ENCODE peak calls at places on chromosomes 13 and 19, in eight cellular contexts. One of them, this sample, is unnamed. For H3K9me3, the result is how much of the 10 kb centered on the place peaks cover.

GRCh38 chr19:43525836-43526771 is 897 bp downstream of the ETHE1 start:
- DNase-seq in cardiac muscle cell: no peak
- DNase-seq in CD8-positive, alpha-beta T cell: no peak
- DNase-seq in body of pancreas: peak
- DNase-seq in Peyer's patch: peak
- DNase-seq in BE2C: no peak
- DNase-seq in mucosa of descending colon: peak
- DNase-seq in upper lobe of right lung: no peak
- DNase-seq in this sample: peak

GRCh38 chr19:11887247-11887617 is 350 bp upstream of the ZNF69 start:
- DNase-seq in BE2C: no peak
- DNase-seq in cardiac muscle cell: no peak
- DNase-seq in Peyer's patch: no peak
- DNase-seq in CD8-positive, alpha-beta T cell: no peak
- DNase-seq in mucosa of descending colon: no peak
- DNase-seq in body of pancreas: no peak
- DNase-seq in upper lobe of right lung: no peak
- DNase-seq in this sample: no peak

GRCh38 chr19:3659746-3660112 is 33.1 kb upstream of the CACTIN start:
- DNase-seq in BE2C: no peak
- DNase-seq in upper lobe of right lung: no peak
- DNase-seq in CD8-positive, alpha-beta T cell: no peak
- DNase-seq in cardiac muscle cell: no peak
- DNase-seq in Peyer's patch: no peak
- DNase-seq in body of pancreas: no peak
- DNase-seq in mucosa of descending colon: no peak
- DNase-seq in this sample: no peak

GRCh38 chr19:54188224-54188871 is 1.0 kb downstream of the MBOAT7 start:
- DNase-seq in Peyer's patch: peak
- DNase-seq in upper lobe of right lung: peak
- DNase-seq in CD8-positive, alpha-beta T cell: peak
- DNase-seq in mucosa of descending colon: peak
- DNase-seq in body of pancreas: no peak
- DNase-seq in BE2C: no peak
- DNase-seq in cardiac muscle cell: peak
- DNase-seq in this sample: no peak

GRCh38 chr19:11377756-11378155 is 3.3 kb downstream of the SWSAP1 start:
- DNase-seq in CD8-positive, alpha-beta T cell: no peak
- DNase-seq in body of pancreas: no peak
- DNase-seq in upper lobe of right lung: no peak
- DNase-seq in Peyer's patch: no peak
- DNase-seq in cardiac muscle cell: no peak
- DNase-seq in BE2C: no peak
- DNase-seq in mucosa of descending colon: no peak
- DNase-seq in this sample: no peak

GRCh38 chr13:20074956-20075355 is 85.9 kb downstream of the GJA3 start:
- DNase-seq in Peyer's patch: no peak
- DNase-seq in BE2C: no peak
- DNase-seq in mucosa of descending colon: no peak
- DNase-seq in CD8-positive, alpha-beta T cell: no peak
- DNase-seq in cardiac muscle cell: no peak
- DNase-seq in upper lobe of right lung: no peak
- DNase-seq in body of pancreas: no peak
- DNase-seq in this sample: no peak

GRCh38 chr19:56350416-56351045 is 35.9 kb upstream of the ZSCAN5A start:
- DNase-seq in Peyer's patch: peak
- DNase-seq in body of pancreas: peak
- DNase-seq in CD8-positive, alpha-beta T cell: peak
- DNase-seq in BE2C: peak
- DNase-seq in mucosa of descending colon: no peak
- DNase-seq in upper lobe of right lung: no peak
- DNase-seq in cardiac muscle cell: peak
- DNase-seq in this sample: peak

GRCh38 chr13:108926848-108927247 is 297.4 kb downstream of the MYO16 start:
- DNase-seq in upper lobe of right lung: no peak
- DNase-seq in mucosa of descending colon: no peak
- DNase-seq in Peyer's patch: no peak
- DNase-seq in BE2C: no peak
- DNase-seq in cardiac muscle cell: no peak
- DNase-seq in CD8-positive, alpha-beta T cell: no peak
- DNase-seq in body of pancreas: no peak
- DNase-seq in this sample: no peak

GRCh38 chr13:62357887-62358645 is 942.4 kb upstream of the PCDH20 start:
- DNase-seq in cardiac muscle cell: peak
- DNase-seq in body of pancreas: peak
- DNase-seq in mucosa of descending colon: no peak
- DNase-seq in upper lobe of right lung: no peak
- DNase-seq in Peyer's patch: no peak
- DNase-seq in CD8-positive, alpha-beta T cell: no peak
- DNase-seq in BE2C: peak
- DNase-seq in this sample: peak

GRCh38 chr13:108037348-108037747 is 178.0 kb downstream of the LIG4 start:
- DNase-seq in upper lobe of right lung: no peak
- DNase-seq in BE2C: no peak
- DNase-seq in mucosa of descending colon: no peak
- DNase-seq in Peyer's patch: no peak
- DNase-seq in CD8-positive, alpha-beta T cell: no peak
- DNase-seq in cardiac muscle cell: no peak
- DNase-seq in body of pancreas: no peak
- DNase-seq in this sample: no peak

GRCh38 chr13:26941345-26942174 is 181.0 kb upstream of the GPR12 start:
- DNase-seq in mucosa of descending colon: no peak
- DNase-seq in CD8-positive, alpha-beta T cell: no peak
- DNase-seq in upper lobe of right lung: no peak
- DNase-seq in Peyer's patch: no peak
- DNase-seq in BE2C: no peak
- DNase-seq in cardiac muscle cell: peak
- DNase-seq in body of pancreas: no peak
- DNase-seq in this sample: peak

GRCh38 chr13:61414136-61414535 is 1.5 kb downstream of the PCDH20 start:
- DNase-seq in cardiac muscle cell: no peak
- DNase-seq in body of pancreas: no peak
- DNase-seq in mucosa of descending colon: no peak
- DNase-seq in Peyer's patch: no peak
- DNase-seq in upper lobe of right lung: no peak
- DNase-seq in CD8-positive, alpha-beta T cell: no peak
- DNase-seq in BE2C: no peak
- DNase-seq in this sample: no peak

GRCh38 chr13:98990701-98991100 is 12.8 kb upstream of the DOCK9 start:
- DNase-seq in BE2C: no peak
- DNase-seq in Peyer's patch: no peak
- DNase-seq in body of pancreas: no peak
- DNase-seq in cardiac muscle cell: no peak
- DNase-seq in upper lobe of right lung: no peak
- DNase-seq in CD8-positive, alpha-beta T cell: no peak
- DNase-seq in mucosa of descending colon: no peak
- DNase-seq in this sample: no peak

GRCh38 chr13:105847532-105848295 is 687.7 kb downstream of the EFNB2 start:
- DNase-seq in BE2C: no peak
- DNase-seq in Peyer's patch: no peak
- DNase-seq in body of pancreas: no peak
- DNase-seq in cardiac muscle cell: peak
- DNase-seq in upper lobe of right lung: no peak
- DNase-seq in CD8-positive, alpha-beta T cell: no peak
- DNase-seq in mucosa of descending colon: no peak
- DNase-seq in this sample: no peak

GRCh38 chr19:10044390-10044789 is 31.1 kb downstream of the RDH8 start:
- DNase-seq in mucosa of descending colon: no peak
- DNase-seq in Peyer's patch: no peak
- DNase-seq in BE2C: no peak
- DNase-seq in upper lobe of right lung: no peak
- DNase-seq in body of pancreas: no peak
- DNase-seq in CD8-positive, alpha-beta T cell: no peak
- DNase-seq in cardiac muscle cell: no peak
- DNase-seq in this sample: no peak

GRCh38 chr19:13699786-13700185 is 64.5 kb upstream of the MRI1 start:
- DNase-seq in BE2C: no peak
- DNase-seq in CD8-positive, alpha-beta T cell: no peak
- DNase-seq in body of pancreas: no peak
- DNase-seq in Peyer's patch: no peak
- DNase-seq in upper lobe of right lung: no peak
- DNase-seq in mucosa of descending colon: no peak
- DNase-seq in cardiac muscle cell: no peak
- DNase-seq in this sample: no peak

GRCh38 chr19:16849168-16849567 is 20.0 kb downstream of the SIN3B start:
- DNase-seq in cardiac muscle cell: no peak
- DNase-seq in mucosa of descending colon: no peak
- DNase-seq in body of pancreas: no peak
- DNase-seq in upper lobe of right lung: no peak
- DNase-seq in Peyer's patch: no peak
- DNase-seq in CD8-positive, alpha-beta T cell: no peak
- DNase-seq in BE2C: no peak
- DNase-seq in this sample: no peak

GRCh38 chr19:1942078-1942933 is 1.3 kb downstream of the CSNK1G2 start:
- DNase-seq in BE2C: peak
- DNase-seq in upper lobe of right lung: peak
- DNase-seq in mucosa of descending colon: peak
- DNase-seq in body of pancreas: peak
- DNase-seq in cardiac muscle cell: peak
- DNase-seq in CD8-positive, alpha-beta T cell: peak
- DNase-seq in Peyer's patch: peak
- DNase-seq in this sample: peak

GRCh38 chr19:3516675-3517207 is 10.6 kb downstream of the FZR1 start:
- DNase-seq in mucosa of descending colon: peak
- DNase-seq in upper lobe of right lung: no peak
- DNase-seq in body of pancreas: peak
- DNase-seq in CD8-positive, alpha-beta T cell: peak
- DNase-seq in BE2C: no peak
- DNase-seq in cardiac muscle cell: no peak
- DNase-seq in Peyer's patch: peak
- DNase-seq in this sample: no peak

GRCh38 chr13:53946500-53946899 is 917.9 kb downstream of the OLFM4 start:
- DNase-seq in body of pancreas: peak
- DNase-seq in BE2C: no peak
- DNase-seq in mucosa of descending colon: no peak
- DNase-seq in Peyer's patch: no peak
- DNase-seq in upper lobe of right lung: no peak
- DNase-seq in cardiac muscle cell: no peak
- DNase-seq in CD8-positive, alpha-beta T cell: no peak
- DNase-seq in this sample: no peak

GRCh38 chr19:39645800-39646411 is 9.8 kb upstream of the LGALS16 start:
- DNase-seq in mucosa of descending colon: no peak
- DNase-seq in upper lobe of right lung: no peak
- DNase-seq in CD8-positive, alpha-beta T cell: no peak
- DNase-seq in cardiac muscle cell: peak
- DNase-seq in BE2C: no peak
- DNase-seq in body of pancreas: no peak
- DNase-seq in Peyer's patch: no peak
- DNase-seq in this sample: no peak

GRCh38 chr19:4115050-4115817 is 8.7 kb downstream of the MAP2K2 start:
- DNase-seq in body of pancreas: no peak
- DNase-seq in mucosa of descending colon: peak
- DNase-seq in BE2C: no peak
- DNase-seq in cardiac muscle cell: no peak
- DNase-seq in upper lobe of right lung: no peak
- DNase-seq in CD8-positive, alpha-beta T cell: peak
- DNase-seq in Peyer's patch: peak
- DNase-seq in this sample: no peak

GRCh38 chr13:23140492-23140891 is 40.3 kb upstream of the SGCG start:
- DNase-seq in CD8-positive, alpha-beta T cell: no peak
- DNase-seq in upper lobe of right lung: no peak
- DNase-seq in BE2C: no peak
- DNase-seq in cardiac muscle cell: no peak
- DNase-seq in mucosa of descending colon: no peak
- DNase-seq in Peyer's patch: no peak
- DNase-seq in body of pancreas: no peak
- DNase-seq in this sample: no peak

GRCh38 chr19:48552406-48553322 is 692 bp downstream of the SULT2B1 start:
- DNase-seq in upper lobe of right lung: no peak
- DNase-seq in body of pancreas: no peak
- DNase-seq in Peyer's patch: no peak
- DNase-seq in cardiac muscle cell: no peak
- DNase-seq in BE2C: no peak
- DNase-seq in CD8-positive, alpha-beta T cell: no peak
- DNase-seq in mucosa of descending colon: no peak
- DNase-seq in this sample: no peak
- H3K9me3 ChIP-seq in upper lobe of right lung: under half
- H3K9me3 ChIP-seq in body of pancreas: under half
- H3K9me3 ChIP-seq in Peyer's patch: under half
- H3K9me3 ChIP-seq in cardiac muscle cell: under half
- H3K9me3 ChIP-seq in BE2C: under half
- H3K9me3 ChIP-seq in CD8-positive, alpha-beta T cell: under half
- H3K9me3 ChIP-seq in mucosa of descending colon: under half
- H3K9me3 ChIP-seq in this sample: under half

GRCh38 chr19:7545904-7546303 is 10.4 kb downstream of the PNPLA6 start:
- DNase-seq in body of pancreas: no peak
- DNase-seq in BE2C: no peak
- DNase-seq in Peyer's patch: no peak
- DNase-seq in mucosa of descending colon: no peak
- DNase-seq in cardiac muscle cell: no peak
- DNase-seq in CD8-positive, alpha-beta T cell: no peak
- DNase-seq in upper lobe of right lung: no peak
- DNase-seq in this sample: no peak
- H3K9me3 ChIP-seq in body of pancreas: under half
- H3K9me3 ChIP-seq in BE2C: under half
- H3K9me3 ChIP-seq in Peyer's patch: under half
- H3K9me3 ChIP-seq in mucosa of descending colon: under half
- H3K9me3 ChIP-seq in cardiac muscle cell: under half
- H3K9me3 ChIP-seq in CD8-positive, alpha-beta T cell: under half
- H3K9me3 ChIP-seq in upper lobe of right lung: under half
- H3K9me3 ChIP-seq in this sample: under half

DNA sequence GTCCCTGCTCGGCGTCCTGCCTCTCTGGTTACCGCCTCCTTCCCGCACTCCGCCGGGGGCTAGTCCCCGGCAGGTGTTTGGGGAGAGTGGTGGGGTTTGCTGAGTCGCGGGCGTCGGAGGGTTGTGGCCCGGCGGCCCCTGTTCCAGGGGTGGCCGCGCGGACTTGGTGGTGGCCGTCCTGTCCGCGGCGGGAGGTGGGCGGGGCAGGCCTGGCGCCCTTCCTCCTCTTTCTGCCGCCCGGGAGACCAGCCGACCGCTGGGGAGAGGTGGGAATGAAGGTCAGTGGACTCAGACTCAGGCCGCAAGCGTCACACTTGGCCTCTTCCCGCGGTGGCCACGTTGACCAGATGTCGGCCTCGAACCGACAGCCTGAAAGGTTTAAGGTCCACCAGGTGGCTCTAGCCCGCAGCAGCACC is 61.8 kb downstream of the ZNF723 start:
- DNase-seq in BE2C: no peak
- DNase-seq in Peyer's patch: no peak
- DNase-seq in mucosa of descending colon: no peak
- DNase-seq in body of pancreas: no peak
- DNase-seq in cardiac muscle cell: no peak
- DNase-seq in upper lobe of right lung: no peak
- DNase-seq in CD8-positive, alpha-beta T cell: no peak
- DNase-seq in this sample: no peak
- H3K9me3 ChIP-seq in BE2C: under half
- H3K9me3 ChIP-seq in Peyer's patch: under half
- H3K9me3 ChIP-seq in mucosa of descending colon: half or more
- H3K9me3 ChIP-seq in body of pancreas: under half
- H3K9me3 ChIP-seq in cardiac muscle cell: under half
- H3K9me3 ChIP-seq in upper lobe of right lung: under half
- H3K9me3 ChIP-seq in CD8-positive, alpha-beta T cell: under half
- H3K9me3 ChIP-seq in this sample: under half

DNA sequence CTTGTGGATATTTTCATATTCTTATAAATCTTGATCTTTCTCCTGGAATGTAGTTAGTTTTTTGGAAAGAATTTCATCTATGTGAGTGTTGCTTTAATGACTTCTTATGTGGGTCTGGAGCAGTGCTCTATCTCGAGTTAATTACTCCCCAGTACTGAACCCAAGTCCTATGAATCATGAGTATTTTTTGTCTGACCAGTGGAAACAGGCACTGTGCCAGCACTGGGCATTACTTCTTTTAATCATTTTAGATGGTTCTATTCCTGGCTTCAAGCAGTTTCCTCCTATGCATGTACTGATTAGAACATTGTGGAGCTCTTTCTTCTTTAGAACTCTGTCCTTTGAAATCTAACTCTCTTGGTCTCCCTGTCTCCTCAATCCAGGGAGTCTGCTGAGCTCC is 466.3 kb downstream of the PCDH17 start:
- DNase-seq in mucosa of descending colon: no peak
- DNase-seq in BE2C: no peak
- DNase-seq in cardiac muscle cell: no peak
- DNase-seq in body of pancreas: no peak
- DNase-seq in upper lobe of right lung: no peak
- DNase-seq in CD8-positive, alpha-beta T cell: no peak
- DNase-seq in Peyer's patch: no peak
- DNase-seq in this sample: no peak
- H3K9me3 ChIP-seq in mucosa of descending colon: under half
- H3K9me3 ChIP-seq in BE2C: under half
- H3K9me3 ChIP-seq in cardiac muscle cell: under half
- H3K9me3 ChIP-seq in body of pancreas: under half
- H3K9me3 ChIP-seq in upper lobe of right lung: under half
- H3K9me3 ChIP-seq in CD8-positive, alpha-beta T cell: under half
- H3K9me3 ChIP-seq in Peyer's patch: under half
- H3K9me3 ChIP-seq in this sample: under half

This sample was measured in Caco-2.